ENCODE peak calls at places on chromosomes 6 and 20, in six cellular contexts. T is cardiac fibroblast, W is A549, G is heart left ventricle, U is spleen, Z is GM13976. R is an unnamed sample.

GRCh38 chr20:325889-326644 is 715 bp downstream of the SOX12 start:
- DNase-seq in T (peak), W (peak), G (peak), U (peak), Z (peak), R (peak)

GRCh38 chr20:39032997-39033396 is 70.9 kb downstream of the DHX35 start:
- DNase-seq in T (no peak), W (no peak), G (no peak), U (no peak), Z (no peak), R (no peak)

GRCh38 chr6:6696867-6697531 is 108.5 kb downstream of the LY86 start:
- DNase-seq in T (peak), W (peak), G (peak), U (peak), Z (peak), R (peak)

GRCh38 chr6:31497595-31498476 is at the start of gene MICB:
- DNase-seq in T (peak), W (peak), G (peak), U (peak), Z (peak), R (peak)

GRCh38 chr20:33843854-33844253 is 32.7 kb downstream of the CHMP4B start:
- DNase-seq in T (peak), W (no peak), G (no peak), U (no peak), Z (peak), R (no peak)

GRCh38 chr20:9617940-9618339 is 103.5 kb downstream of the LAMP5 start:
- DNase-seq in T (peak), W (peak), G (no peak), U (no peak), Z (no peak), R (no peak)

GRCh38 chr6:133973109-133973971 is 20.3 kb downstream of the TBPL1 start:
- DNase-seq in T (peak), W (peak), G (no peak), U (no peak), Z (peak), R (no peak)

GRCh38 chr6:81241717-81242116 is 510.8 kb downstream of the TENT5A start:
- DNase-seq in T (peak), W (peak), G (no peak), U (no peak), Z (peak), R (no peak)

GRCh38 chr6:26204332-26205160 is 117.3 kb downstream of the HFE start:
- DNase-seq in T (peak), W (peak), G (peak), U (peak), Z (peak), R (peak)

GRCh38 chr6:163777379-163777686 is 362.8 kb downstream of the QKI start:
- DNase-seq in T (no peak), W (no peak), G (no peak), U (no peak), Z (no peak), R (no peak)

GRCh38 chr6:169316651-169317050 is 63.0 kb upstream of the THBS2 start:
- DNase-seq in T (no peak), W (no peak), G (no peak), U (no peak), Z (no peak), R (no peak)

GRCh38 chr6:12324096-12324495 is 33.9 kb downstream of the EDN1 start:
- DNase-seq in T (peak), W (peak), G (no peak), U (no peak), Z (no peak), R (no peak)

GRCh38 chr20:10924628-10925266 is 250.9 kb upstream of the JAG1 start:
- DNase-seq in T (peak), W (peak), G (no peak), U (no peak), Z (no peak), R (no peak)

GRCh38 chr6:166556336-166556735 is 30.1 kb downstream of the RAMACL start:
- DNase-seq in T (no peak), W (no peak), G (no peak), U (no peak), Z (no peak), R (no peak)

GRCh38 chr20:13790708-13791107 is 5.9 kb downstream of the NDUFAF5 start:
- DNase-seq in T (no peak), W (no peak), G (no peak), U (no peak), Z (no peak), R (no peak)

GRCh38 chr6:91509039-91509438 is 922.2 kb upstream of the MAP3K7 start:
- DNase-seq in T (no peak), W (no peak), G (no peak), U (no peak), Z (no peak), R (no peak)

GRCh38 chr20:309841-310644 is 12.7 kb downstream of the ZCCHC3 start:
- DNase-seq in T (peak), W (peak), G (peak), U (peak), Z (peak), R (peak)

GRCh38 chr20:48404598-48404997 is 423.2 kb downstream of the PREX1 start:
- DNase-seq in T (no peak), W (peak), G (no peak), U (no peak), Z (peak), R (no peak)

GRCh38 chr20:9059931-9060330 is 9.0 kb upstream of the PLCB4 start:
- DNase-seq in T (no peak), W (peak), G (no peak), U (no peak), Z (no peak), R (no peak)

GRCh38 chr20:29873946-29874345 is 1383.5 kb upstream of the DEFB115 start:
- DNase-seq in T (peak), W (peak), G (peak), U (peak), Z (peak), R (peak)

GRCh38 chr6:494394-494793 is 102.8 kb downstream of the IRF4 start:
- DNase-seq in T (no peak), W (no peak), G (no peak), U (no peak), Z (no peak), R (no peak)

GRCh38 chr6:16684896-16685554 is 76.2 kb downstream of the ATXN1 start:
- DNase-seq in T (peak), W (peak), G (no peak), U (no peak), Z (peak), R (no peak)

GRCh38 chr20:22563062-22563965 is 21.1 kb downstream of the FOXA2 start:
- DNase-seq in T (no peak), W (no peak), G (no peak), U (no peak), Z (no peak), R (no peak)

GRCh38 chr6:115468272-115469005 is 592.3 kb downstream of the FRK start:
- DNase-seq in T (no peak), W (no peak), G (no peak), U (no peak), Z (no peak), R (no peak)

GRCh38 chr20:31788578-31788977 is 30.6 kb upstream of the MYLK2 start:
- DNase-seq in T (peak), W (peak), G (no peak), U (no peak), Z (no peak), R (no peak)

GRCh38 chr6:18034798-18035202 is 47.4 kb upstream of the KIF13A start:
- DNase-seq in T (peak), W (peak), G (no peak), U (no peak), Z (no peak), R (no peak)

GRCh38 chr6:121436966-121437756 is 1.7 kb downstream of the GJA1 start:
- DNase-seq in T (peak), W (peak), G (peak), U (no peak), Z (peak), R (peak)

GRCh38 chr6:71967436-71967835 is 81.1 kb downstream of the RIMS1 start:
- DNase-seq in T (peak), W (no peak), G (no peak), U (no peak), Z (no peak), R (no peak)

GRCh38 chr6:140427842-140428241 is 1053.4 kb upstream of the CITED2 start:
- DNase-seq in T (no peak), W (peak), G (no peak), U (no peak), Z (no peak), R (no peak)

GRCh38 chr6:56652994-56653393 is 10.3 kb upstream of the DST start:
- DNase-seq in T (peak), W (peak), G (no peak), U (no peak), Z (no peak), R (no peak)

GRCh38 chr6:148758492-148758891 is 11.7 kb downstream of the UST start:
- DNase-seq in T (no peak), W (no peak), G (no peak), U (peak), Z (peak), R (no peak)

GRCh38 chr6:43831211-43831610 is 61.2 kb downstream of the VEGFA start:
- DNase-seq in T (no peak), W (no peak), G (no peak), U (no peak), Z (no peak), R (no peak)
- TF ChIP-seq CTCF in T (no peak), W (no peak), G (no peak), U (no peak), Z (no peak), R (no peak)

GRCh38 chr20:36541227-36542018 is at the start of gene MYL9:
- DNase-seq in T (peak), W (no peak), G (peak), U (peak), Z (peak), R (peak)
- TF ChIP-seq CTCF in T (no peak), W (no peak), G (no peak), U (no peak), Z (no peak), R (no peak)

GRCh38 chr20:63379296-63379695 is 18.1 kb upstream of the CHRNA4 start:
- DNase-seq in T (no peak), W (no peak), G (no peak), U (no peak), Z (no peak), R (no peak)
- TF ChIP-seq CTCF in T (no peak), W (no peak), G (no peak), U (no peak), Z (no peak), R (no peak)

DNA sequence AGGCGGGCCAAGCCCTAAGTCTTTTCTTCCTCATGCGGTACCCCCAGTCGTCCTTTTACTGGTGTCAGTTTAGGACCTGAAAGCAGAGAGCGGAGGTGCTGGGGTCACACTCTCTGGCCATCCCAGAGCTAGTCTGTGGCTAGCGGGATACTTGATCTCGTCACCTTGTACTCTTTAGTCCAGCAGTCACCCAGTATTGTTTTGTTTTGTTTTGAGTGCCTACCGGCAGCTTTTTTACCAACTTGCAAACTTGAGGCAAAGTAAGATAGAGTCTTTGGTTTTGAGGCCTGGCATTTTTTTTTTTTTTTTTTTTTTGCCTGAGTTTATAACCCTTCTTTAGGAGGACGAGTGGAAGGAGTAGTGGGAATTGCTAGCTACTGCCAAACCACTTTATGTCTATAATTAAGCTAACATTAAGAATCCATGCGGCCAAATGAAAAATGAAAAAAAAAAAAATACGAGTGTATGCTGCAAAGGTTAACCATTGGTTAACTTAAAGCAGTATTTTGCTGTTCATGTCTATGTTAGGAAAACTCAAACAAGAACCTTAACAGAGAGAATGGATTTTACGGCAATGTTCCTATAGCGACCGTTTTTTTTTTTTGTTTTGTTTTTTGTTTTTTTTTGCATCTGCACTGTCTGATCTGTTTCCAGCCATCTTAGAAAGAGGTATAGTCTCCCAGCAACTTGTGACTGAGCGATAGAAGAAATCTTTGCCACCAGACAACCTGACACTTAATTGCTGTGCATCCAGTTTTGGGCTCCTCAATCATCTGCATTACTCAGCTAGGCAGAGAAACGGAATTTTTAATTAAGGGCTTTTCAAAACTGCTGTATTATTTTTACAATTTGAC is 56.8 kb downstream of the FAM217A start:
- DNase-seq in T (peak), W (no peak), G (no peak), U (no peak), Z (no peak), R (no peak)
- TF ChIP-seq CTCF in T (no peak), W (no peak), G (no peak), U (no peak), Z (no peak), R (no peak)

GRCh38 chr6:43402819-43403218 is 24.5 kb upstream of the ABCC10 start:
- DNase-seq in T (no peak), W (peak), G (no peak), U (no peak), Z (no peak), R (no peak)
- TF ChIP-seq CTCF in T (no peak), W (no peak), G (no peak), U (no peak), Z (no peak), R (no peak)

DNA sequence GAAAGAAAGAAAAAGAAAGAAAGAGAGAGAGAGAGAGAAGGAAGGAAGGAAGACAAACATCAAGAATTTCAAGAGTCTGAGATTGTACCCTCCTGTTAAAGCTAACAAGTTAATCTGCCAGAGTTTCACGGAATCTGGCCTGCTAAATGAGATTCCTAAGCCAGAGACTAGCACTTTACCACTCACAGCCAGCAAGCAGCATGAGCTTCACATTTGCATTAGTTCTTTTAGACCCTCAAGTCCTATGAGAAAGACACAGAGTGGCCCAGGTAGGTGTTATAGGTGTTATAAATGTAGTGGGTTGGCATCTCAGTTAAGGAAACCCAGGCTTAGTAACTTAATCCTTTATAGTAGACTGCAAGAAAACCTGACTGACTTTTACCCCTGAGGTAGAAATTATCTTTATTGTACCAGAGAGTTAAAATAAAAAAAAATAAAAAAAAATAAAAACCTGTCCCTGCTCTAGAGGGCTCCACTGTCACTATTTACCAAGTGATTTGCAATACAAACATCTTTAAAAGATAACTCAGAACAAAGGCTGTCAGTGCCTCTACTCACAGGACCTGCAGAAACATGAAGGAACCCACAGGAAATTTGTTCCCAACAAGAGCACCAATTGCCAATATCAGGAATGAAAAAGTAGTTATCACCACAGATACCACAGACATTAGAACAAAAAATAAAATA is 9.7 kb upstream of the IBTK start:
- DNase-seq in T (no peak), W (peak), G (no peak), U (no peak), Z (no peak), R (no peak)
- TF ChIP-seq CTCF in T (no peak), W (peak), G (no peak), U (no peak), Z (no peak), R (no peak)

DNA sequence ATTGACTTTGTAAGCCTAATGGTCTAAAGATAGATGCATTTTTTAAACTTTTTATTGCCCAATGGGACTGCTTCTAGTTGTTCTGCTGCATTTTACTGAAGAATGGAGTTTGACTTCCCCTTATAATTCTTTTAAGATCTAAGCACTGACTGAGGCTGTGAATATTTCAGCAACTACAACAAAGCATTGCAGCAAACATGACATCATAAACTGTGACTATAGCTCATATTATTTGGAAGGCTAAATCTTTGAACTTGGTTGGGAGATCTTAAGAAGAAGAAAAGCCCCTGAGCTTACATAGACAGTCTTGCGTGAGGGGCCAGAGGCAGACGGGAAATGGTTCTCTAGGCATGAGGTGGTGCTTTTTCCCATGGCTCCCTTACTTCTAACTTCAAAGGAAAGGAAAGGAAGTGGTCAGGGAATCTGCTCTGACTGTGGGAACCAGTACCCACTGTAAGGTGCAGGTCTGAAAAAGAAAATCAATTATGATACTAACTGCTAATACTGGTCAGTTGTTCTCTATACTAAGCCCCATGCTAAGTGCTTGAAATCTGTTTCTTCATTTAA is 14.8 kb downstream of the HEY2 start:
- DNase-seq in T (peak), W (no peak), G (no peak), U (no peak), Z (no peak), R (no peak)
- TF ChIP-seq CTCF in T (no peak), W (no peak), G (no peak), U (no peak), Z (no peak), R (no peak)